ENCODE peak calls at places on chromosomes 6 and 20, in nine cellular contexts. J, S, Z, T, E, V, F, K and U are unnamed samples.

GRCh38 chr20:40223818-40224217 is 465.2 kb downstream of the MAFB start:
- DNase-seq in E (no peak), V (no peak), Z (no peak), J (no peak), T (no peak), F (no peak), S (no peak), K (no peak), U (no peak)

GRCh38 chr20:3739054-3739925 is 6.8 kb downstream of the HSPA12B start:
- DNase-seq in T (peak; percentile 63), Z (no peak), F (no peak), K (no peak), V (no peak), E (no peak), S (no peak), J (peak; percentile 65), U (peak; percentile 76)

GRCh38 chr20:43681991-43682410 is 15.1 kb downstream of the MYBL2 start:
- DNase-seq in Z (no peak), F (no peak), T (no peak), S (peak; percentile 86), E (peak; percentile 71), V (no peak), K (no peak), J (no peak), U (no peak)

GRCh38 chr6:12069891-12070529 is 57.9 kb downstream of the HIVEP1 start:
- DNase-seq in J (no peak), T (no peak), S (no peak), F (no peak), K (no peak), V (peak; percentile 47), E (no peak), Z (no peak), U (no peak)

GRCh38 chr6:28988536-28989415 is 16.3 kb downstream of the ZNF311 start:
- DNase-seq in K (peak; percentile 69), V (no peak), E (no peak), F (peak; percentile 31), T (peak; percentile 71), Z (peak; percentile 79), S (peak; percentile 84), J (peak; percentile 76), U (peak; percentile 67)

GRCh38 chr6:64553414-64553813 is 917.8 kb downstream of the PHF3 start:
- DNase-seq in J (no peak), E (no peak), V (no peak), F (no peak), Z (no peak), K (no peak), S (no peak), T (no peak), U (no peak)

GRCh38 chr6:1604347-1604990 is 5.2 kb upstream of the FOXC1 start:
- DNase-seq in S (peak; percentile 69), K (peak; percentile 81), E (peak; percentile 90), V (no peak), J (peak; percentile 76), T (peak; percentile 66), F (peak; percentile 58), Z (peak; percentile 62), U (peak; percentile 83)

GRCh38 chr20:38725458-38725958 is 1.2 kb downstream of the SLC32A1 start:
- DNase-seq in F (no peak), K (no peak), T (no peak), V (no peak), S (no peak), J (no peak), Z (no peak), E (peak; percentile 59), U (no peak)

GRCh38 chr6:146532702-146533101 is 10.9 kb upstream of the RAB32 start:
- DNase-seq in V (no peak), E (no peak), K (no peak), J (no peak), T (no peak), Z (no peak), F (no peak), S (no peak), U (no peak)